ENCODE peak calls at places on chromosomes 1 and 21, in four cellular contexts. J is A549, A is GM12878, Y is IMR-90. H is an unnamed sample.

GRCh38 chr21:20639026-20639425 is 359.2 kb upstream of the NCAM2 start:
- DNase-seq in J (no peak), A (no peak), Y (no peak), H (no peak)

GRCh38 chr1:154583691-154584212 is 16.2 kb downstream of the CHRNB2 start:
- DNase-seq in J (no peak), A (no peak), Y (peak), H (no peak)

GRCh38 chr1:17890056-17890814 is 135.1 kb downstream of the ACTL8 start:
- DNase-seq in J (no peak), A (no peak), Y (no peak), H (no peak)

GRCh38 chr1:37481289-37482003 is 7.1 kb downstream of the ZC3H12A start:
- DNase-seq in J (no peak), A (no peak), Y (no peak), H (no peak)

GRCh38 chr1:218481116-218481775 is 136.1 kb downstream of the TGFB2 start:
- DNase-seq in J (no peak), A (no peak), Y (peak), H (no peak)

GRCh38 chr21:38531142-38531541 is 32.9 kb upstream of the ERG start:
- DNase-seq in J (no peak), A (no peak), Y (no peak), H (no peak)

GRCh38 chr1:165383067-165383466 is 26.6 kb upstream of the LMX1A start:
- DNase-seq in J (no peak), A (no peak), Y (peak), H (no peak)

GRCh38 chr1:162007485-162007884 is 16.2 kb downstream of the OLFML2B start:
- DNase-seq in J (no peak), A (no peak), Y (no peak), H (no peak)

GRCh38 chr21:41847066-41847804 is 31.9 kb downstream of the PRDM15 start:
- DNase-seq in J (no peak), A (no peak), Y (peak), H (no peak)

GRCh38 chr1:176225485-176225884 is 18.4 kb upstream of the COP1 start:
- DNase-seq in J (no peak), A (no peak), Y (no peak), H (no peak)

GRCh38 chr1:159953866-159954515 is at the start of gene SLAMF9:
- DNase-seq in J (no peak), A (no peak), Y (peak), H (no peak)

GRCh38 chr1:179809506-179810366 is 66.6 kb downstream of the FAM163A start:
- DNase-seq in J (peak), A (peak), Y (peak), H (peak)

GRCh38 chr1:64228181-64228957 is 24.9 kb downstream of the UBE2U start:
- DNase-seq in J (no peak), A (no peak), Y (peak), H (no peak)

GRCh38 chr1:79353224-79353623 is 346.7 kb upstream of the ADGRL4 start:
- DNase-seq in J (no peak), A (no peak), Y (peak), H (peak)

GRCh38 chr1:2115008-2115921 is 65.1 kb downstream of the PRKCZ start:
- DNase-seq in J (no peak), A (no peak), Y (no peak), H (no peak)

GRCh38 chr1:94646786-94647555 is 105.4 kb upstream of the F3 start:
- DNase-seq in J (no peak), A (no peak), Y (peak), H (no peak)

GRCh38 chr21:42373181-42373907 is 7.0 kb upstream of the TFF1 start:
- DNase-seq in J (no peak), A (no peak), Y (no peak), H (no peak)

GRCh38 chr21:27220416-27220815 is 253.5 kb upstream of the ADAMTS5 start:
- DNase-seq in J (no peak), A (no peak), Y (no peak), H (no peak)

GRCh38 chr1:182716740-182717720 is 32.6 kb upstream of the RGS8 start:
- DNase-seq in J (no peak), A (peak), Y (no peak), H (no peak)

GRCh38 chr1:205009666-205010065 is 33.3 kb upstream of the CNTN2 start:
- DNase-seq in J (no peak), A (no peak), Y (no peak), H (no peak)

GRCh38 chr1:201648066-201648910 is 109.4 kb downstream of the NAV1 start:
- DNase-seq in J (peak), A (no peak), Y (peak), H (peak)

GRCh38 chr1:67988066-67988465 is 62.4 kb downstream of the DIRAS3 start:
- DNase-seq in J (no peak), A (no peak), Y (no peak), H (no peak)

GRCh38 chr1:175197536-175197935 is 5.0 kb upstream of the KIAA0040 start:
- DNase-seq in J (no peak), A (no peak), Y (no peak), H (no peak)

GRCh38 chr1:234608720-234609527 is 1.1 kb downstream of the IRF2BP2 start:
- DNase-seq in J (no peak), A (no peak), Y (no peak), H (no peak)

GRCh38 chr1:116287341-116288200 is 85.5 kb upstream of the ATP1A1 start:
- DNase-seq in J (no peak), A (no peak), Y (no peak), H (no peak)

GRCh38 chr21:35611752-35612151 is 448.6 kb downstream of the SETD4 start:
- DNase-seq in J (no peak), A (no peak), Y (peak), H (no peak)

GRCh38 chr1:11397151-11397902 is 81.6 kb upstream of the DISP3 start:
- DNase-seq in J (no peak), A (no peak), Y (no peak), H (peak)

GRCh38 chr1:11594222-11594621 is 60.0 kb downstream of the FBXO2 start:
- DNase-seq in J (no peak), A (no peak), Y (peak), H (peak)

GRCh38 chr1:54312874-54313316 is 93.3 kb downstream of the SSBP3 start:
- DNase-seq in J (no peak), A (no peak), Y (peak), H (peak)

GRCh38 chr1:178031856-178032320 is 62.0 kb upstream of the RASAL2 start:
- DNase-seq in J (peak), A (no peak), Y (peak), H (peak)

GRCh38 chr1:160377585-160378206 is 10.8 kb downstream of the NHLH1 start:
- DNase-seq in J (no peak), A (no peak), Y (peak), H (no peak)

GRCh38 chr1:1630965-1631792 is 794 bp upstream of the MMP23B start:
- DNase-seq in J (no peak), A (no peak), Y (no peak), H (peak)

GRCh38 chr1:25837253-25837875 is 17.6 kb downstream of the MTFR1L start:
- DNase-seq in J (no peak), A (no peak), Y (no peak), H (no peak)

GRCh38 chr1:10909697-10910489 is 102.6 kb upstream of the TARDBP start:
- DNase-seq in J (peak), A (no peak), Y (no peak), H (peak)

GRCh38 chr1:24481098-24481497 is 21.5 kb upstream of the RCAN3 start:
- DNase-seq in J (no peak), A (peak), Y (no peak), H (no peak)

GRCh38 chr1:175902281-175902680 is 158.9 kb upstream of the TNR start:
- DNase-seq in J (no peak), A (no peak), Y (no peak), H (no peak)

GRCh38 chr1:26287033-26287711 is 7.3 kb downstream of the SH3BGRL3 start:
- DNase-seq in J (no peak), A (no peak), Y (peak), H (no peak)

GRCh38 chr1:51750218-51750617 is 128.3 kb downstream of the NRDC start:
- DNase-seq in J (no peak), A (no peak), Y (peak), H (no peak)

GRCh38 chr1:160558679-160559078 is 20.6 kb downstream of the CD84 start:
- DNase-seq in J (no peak), A (no peak), Y (no peak), H (no peak)

GRCh38 chr1:158025576-158026230 is 32.3 kb downstream of the KIRREL1 start:
- DNase-seq in J (no peak), A (no peak), Y (no peak), H (no peak)

GRCh38 chr1:158020877-158021630 is 27.6 kb downstream of the KIRREL1 start:
- DNase-seq in J (no peak), A (no peak), Y (no peak), H (no peak)

GRCh38 chr1:158021721-158022120 is 28.3 kb downstream of the KIRREL1 start:
- DNase-seq in J (no peak), A (no peak), Y (no peak), H (no peak)

GRCh38 chr1:158024737-158025136 is 31.3 kb downstream of the KIRREL1 start:
- DNase-seq in J (no peak), A (no peak), Y (no peak), H (no peak)

GRCh38 chr1:158022554-158023278 is 29.3 kb downstream of the KIRREL1 start:
- DNase-seq in J (no peak), A (no peak), Y (no peak), H (no peak)
- TF ChIP-seq SMC3 in J (no peak), A (no peak), Y (no peak), H (no peak)

GRCh38 chr1:3169621-3170356 is 100.8 kb downstream of the PRDM16 start:
- DNase-seq in J (no peak), A (no peak), Y (no peak), H (no peak)

GRCh38 chr1:3171761-3172160 is 102.8 kb downstream of the PRDM16 start:
- DNase-seq in J (no peak), A (no peak), Y (no peak), H (no peak)

GRCh38 chr1:3168678-3169077 is 99.7 kb downstream of the PRDM16 start:
- DNase-seq in J (no peak), A (no peak), Y (no peak), H (no peak)

GRCh38 chr1:3172431-3173112 is 103.6 kb downstream of the PRDM16 start:
- DNase-seq in J (no peak), A (no peak), Y (no peak), H (no peak)

DNA sequence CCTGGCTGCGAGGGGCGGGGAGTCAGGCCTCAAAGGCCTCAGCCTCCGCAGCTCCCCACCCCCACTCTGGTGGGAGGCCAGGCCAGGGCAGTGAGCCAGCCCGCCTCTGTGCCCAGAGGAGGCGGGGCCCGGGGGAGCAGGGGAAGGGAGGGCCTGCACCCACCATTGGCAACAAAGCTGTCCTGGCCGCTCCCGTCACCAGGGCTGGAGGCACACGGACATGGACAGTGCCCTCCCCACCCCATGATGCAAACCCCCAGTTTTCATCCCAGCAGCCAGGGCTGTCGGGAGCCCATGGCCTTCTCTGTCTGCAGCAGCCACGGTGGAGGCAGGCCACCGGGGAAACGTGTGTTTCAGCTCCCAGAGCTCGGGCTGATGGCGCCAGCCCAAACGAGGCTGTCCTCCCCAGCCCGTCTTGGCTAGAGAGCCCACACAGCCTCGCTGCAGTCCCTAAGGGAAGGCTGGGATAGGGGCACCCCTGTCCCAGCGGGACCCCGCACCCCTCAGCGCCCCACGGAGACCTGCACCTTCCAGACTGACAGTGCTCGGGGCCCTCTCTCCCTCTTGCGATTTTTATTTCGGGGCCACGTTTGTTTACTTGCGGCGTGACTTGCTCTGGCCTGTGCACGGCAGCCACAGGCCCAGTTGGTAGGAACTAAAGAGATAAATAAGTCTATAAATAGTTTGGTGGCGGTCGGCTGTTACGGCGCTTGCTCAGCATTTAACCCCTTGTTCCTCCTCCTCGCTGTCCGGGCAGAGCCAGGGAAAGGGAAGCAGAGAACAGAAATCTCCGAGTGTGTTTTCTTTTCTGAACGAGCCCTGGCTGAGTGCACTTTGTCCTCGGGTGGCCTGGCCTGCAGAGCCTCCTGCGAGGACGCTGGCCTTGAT is 101.8 kb downstream of the PRDM16 start:
- DNase-seq in J (no peak), A (no peak), Y (no peak), H (peak)
- TF ChIP-seq SMC3 in J (no peak), A (no peak), Y (no peak), H (no peak)

GRCh38 chr1:89831462-89832113 is 10.8 kb downstream of the LRRC8D start:
- DNase-seq in J (no peak), A (no peak), Y (no peak), H (no peak)

GRCh38 chr1:89832481-89833127 is 11.8 kb downstream of the LRRC8D start:
- DNase-seq in J (no peak), A (no peak), Y (no peak), H (no peak)

GRCh38 chr1:89836252-89836996 is 15.6 kb downstream of the LRRC8D start:
- DNase-seq in J (no peak), A (no peak), Y (no peak), H (no peak)

GRCh38 chr1:89834078-89834704 is 13.4 kb downstream of the LRRC8D start:
- DNase-seq in J (no peak), A (no peak), Y (peak), H (no peak)

DNA sequence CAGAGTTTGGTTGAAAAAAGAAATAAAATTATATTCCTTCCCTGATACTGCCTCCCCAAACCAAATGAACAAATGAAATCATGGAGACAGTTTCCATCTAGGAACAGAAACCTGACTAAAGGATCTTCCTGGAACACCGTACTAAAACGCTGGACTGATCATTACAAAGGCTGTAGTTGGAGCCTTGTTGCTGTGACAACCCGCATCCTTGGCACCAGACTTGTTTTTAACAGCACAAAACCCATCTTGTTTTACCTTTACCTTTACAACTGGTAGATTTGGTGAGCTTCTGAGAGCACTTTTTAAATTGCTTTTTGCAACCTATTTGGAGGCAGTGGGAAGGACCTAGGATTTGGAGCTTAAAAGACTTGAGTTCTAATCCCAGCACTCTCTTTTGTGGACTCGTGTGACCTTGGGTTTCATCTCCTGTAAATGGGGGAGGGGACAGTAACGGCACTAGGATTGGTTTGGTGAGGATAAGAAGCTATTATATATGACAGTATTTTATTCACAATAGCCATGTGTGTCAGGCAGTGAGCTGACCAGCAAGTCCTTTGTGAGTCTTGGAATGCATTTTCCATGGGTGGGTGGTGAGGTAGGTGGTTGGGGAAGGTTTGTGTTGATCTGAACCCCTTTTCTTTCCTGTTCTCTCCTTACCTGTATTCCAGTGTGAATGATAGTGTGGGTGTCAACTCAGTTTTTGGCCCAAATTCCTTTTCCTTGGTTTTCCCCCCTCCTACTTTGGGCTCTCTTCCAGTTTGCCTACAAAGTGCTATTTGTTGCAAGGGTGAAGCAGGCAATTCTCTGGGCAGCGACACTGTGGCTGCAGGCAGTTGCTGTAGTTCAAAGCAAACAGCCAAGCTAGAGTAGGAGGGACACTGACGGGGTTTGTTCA is 12.6 kb downstream of the LRRC8D start:
- DNase-seq in J (no peak), A (no peak), Y (no peak), H (no peak)
- TF ChIP-seq SMC3 in J (no peak), A (no peak), Y (no peak), H (no peak)

GRCh38 chr1:45216861-45217260 is 10.5 kb upstream of the ZSWIM5 start:
- DNase-seq in J (no peak), A (no peak), Y (no peak), H (no peak)
- TF ChIP-seq SMC3 in J (no peak), A (no peak), Y (no peak), H (no peak)

GRCh38 chr1:248013229-248013710 is at the start of gene OR2L5:
- DNase-seq in J (no peak), A (no peak), Y (no peak), H (no peak)

GRCh38 chr1:248007778-248008177 is 5.7 kb upstream of the OR2L5 start:
- DNase-seq in J (no peak), A (no peak), Y (no peak), H (no peak)

GRCh38 chr1:248009681-248010080 is 3.8 kb upstream of the OR2L5 start:
- DNase-seq in J (no peak), A (no peak), Y (no peak), H (no peak)
- TF ChIP-seq SMC3 in J (no peak), A (no peak), Y (no peak), H (no peak)

GRCh38 chr1:21324368-21325137 is 34.3 kb upstream of the ECE1 start:
- DNase-seq in J (peak), A (peak), Y (peak), H (peak)
- TF ChIP-seq SMC3 in J (no peak), A (no peak), Y (no peak), H (no peak)

GRCh38 chr1:41014871-41015270 is 6.7 kb downstream of the SLFNL1 start:
- DNase-seq in J (no peak), A (no peak), Y (no peak), H (no peak)
- TF ChIP-seq SMC3 in J (no peak), A (no peak), Y (no peak), H (no peak)

DNA sequence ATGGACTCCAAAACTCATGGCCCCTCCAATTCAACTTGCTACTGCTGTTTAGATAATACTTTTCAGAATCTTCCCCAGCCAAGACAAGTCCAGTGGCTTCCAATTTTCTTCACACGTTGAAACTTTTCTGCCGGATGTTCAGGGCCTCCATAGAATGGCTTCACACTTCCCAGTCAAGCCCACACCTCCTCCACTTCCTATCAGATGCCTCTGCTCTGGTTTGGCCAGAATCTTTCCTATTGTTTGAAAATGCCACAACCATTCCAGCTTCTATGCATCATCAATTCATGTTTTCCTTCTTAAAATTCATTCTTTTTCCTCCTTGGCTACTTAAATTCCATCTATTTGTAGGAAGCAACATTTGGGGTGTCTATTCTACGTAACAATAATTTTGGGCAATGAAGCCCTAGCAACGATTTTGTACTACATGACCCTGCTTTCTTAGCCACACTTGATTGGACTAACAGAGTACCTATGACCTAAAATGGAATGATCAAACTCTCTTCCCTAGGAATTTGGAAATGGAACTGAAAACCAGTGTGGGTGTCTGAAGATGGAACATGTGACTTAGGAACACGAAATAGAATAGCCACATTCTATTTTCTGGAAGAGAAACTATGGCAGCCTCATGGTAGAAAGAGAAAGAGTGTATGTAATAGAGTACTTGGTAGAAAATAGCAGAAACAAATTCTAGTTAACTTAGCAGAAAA is 74.1 kb upstream of the CNIH3 start:
- DNase-seq in J (no peak), A (no peak), Y (no peak), H (no peak)
- TF ChIP-seq SMC3 in J (no peak), A (no peak), Y (no peak), H (no peak)

H was measured in SK-N-SH.